ENCODE peak calls at places on chromosomes 13 and 19, in six cellular contexts. O, K, U, M, A and P are unnamed samples.

GRCh38 chr19:10408511-10409291 is 5.4 kb upstream of the CDC37 start:
- DNase-seq in A (no peak), U (no peak), O (no peak), M (no peak), K (no peak), P (no peak)

GRCh38 chr19:42140125-42140754 is 8.0 kb upstream of the POU2F2 start:
- DNase-seq in A (peak; percentile 43), M (no peak), U (peak; percentile 63), O (no peak), K (no peak), P (no peak)

GRCh38 chr19:3250675-3251074 is 26.2 kb downstream of the CELF5 start:
- DNase-seq in A (no peak), O (no peak), K (no peak), U (no peak), M (peak; percentile 38), P (no peak)

GRCh38 chr13:91346848-91347211 is 657 bp upstream of the MIR17HG start:
- DNase-seq in K (no peak), U (no peak), A (no peak), M (peak; percentile 18), O (no peak), P (no peak)

GRCh38 chr13:56182598-56182997 is 958.1 kb upstream of the PRR20A start:
- DNase-seq in M (no peak), U (no peak), K (no peak), O (no peak), A (no peak), P (no peak)

GRCh38 chr13:94007072-94007471 is 472.4 kb downstream of the DCT start:
- DNase-seq in U (no peak), A (no peak), K (no peak), M (no peak), O (no peak), P (no peak)

GRCh38 chr19:41479757-41480191 is 36.8 kb downstream of the ERICH4 start:
- DNase-seq in U (no peak), K (no peak), M (no peak), A (no peak), O (no peak), P (peak; percentile 94)

GRCh38 chr19:1836458-1837221 is 11.6 kb downstream of the REXO1 start:
- DNase-seq in A (no peak), K (no peak), M (no peak), U (no peak), O (no peak), P (no peak)

GRCh38 chr13:96710166-96710866 is 284.0 kb downstream of the OXGR1 start:
- DNase-seq in A (peak; percentile 6), M (no peak), O (no peak), K (no peak), U (no peak), P (no peak)

GRCh38 chr13:51767100-51767499 is 36.9 kb downstream of the DHRS12 start:
- DNase-seq in M (no peak), A (no peak), K (no peak), O (no peak), U (no peak), P (no peak)

GRCh38 chr13:112958127-112958989 is 10.7 kb upstream of the MCF2L start:
- DNase-seq in U (no peak), O (no peak), M (no peak), A (no peak), K (no peak), P (no peak)

GRCh38 chr19:13078897-13079541 is 23.6 kb downstream of the LYL1 start:
- DNase-seq in M (no peak), O (peak; percentile 64), A (no peak), K (no peak), U (no peak), P (no peak)

GRCh38 chr13:93248627-93249047 is 22.0 kb downstream of the GPC6 start:
- DNase-seq in K (no peak), A (no peak), U (peak; percentile 33), M (no peak), O (no peak), P (no peak)

GRCh38 chr13:44504146-44504545 is 72.0 kb downstream of the TSC22D1 start:
- DNase-seq in A (no peak), O (no peak), M (no peak), U (no peak), K (no peak), P (no peak)